ENCODE peak calls at places on chromosomes 1 and 21, in four cellular contexts. Y, W, A and P are unnamed samples.

GRCh38 chr1:194755241-194755953 is 1569.0 kb upstream of the B3GALT2 start:
- DNase-seq in W (no peak), A (no peak), Y (no peak), P (no peak)

GRCh38 chr1:1273152-1273534 is 511 bp downstream of the UBE2J2 start:
- DNase-seq in W (no peak), A (no peak), Y (peak), P (no peak)

GRCh38 chr1:19329188-19329587 is 17.1 kb downstream of the SLC66A1 start:
- DNase-seq in W (no peak), A (no peak), Y (no peak), P (no peak)

GRCh38 chr1:101918277-101918676 is 78.4 kb downstream of the OLFM3 start:
- DNase-seq in W (no peak), A (no peak), Y (no peak), P (no peak)

GRCh38 chr1:27382950-27383627 is at the start of gene CD164L2:
- DNase-seq in Y (peak), A (no peak), W (peak), P (no peak)

GRCh38 chr1:93087532-93087931 is 8.4 kb downstream of the MTF2 start:
- DNase-seq in A (no peak), W (no peak), Y (no peak), P (no peak)

GRCh38 chr1:204463125-204464060 is 31.2 kb downstream of the PIK3C2B start:
- DNase-seq in A (no peak), Y (no peak), W (no peak), P (peak)

GRCh38 chr21:25039461-25040380 is 567.6 kb downstream of the MRPL39 start:
- DNase-seq in A (no peak), Y (no peak), W (no peak), P (no peak)

GRCh38 chr1:70504821-70505193 is 93.7 kb downstream of the CTH start:
- DNase-seq in A (no peak), Y (no peak), W (no peak), P (no peak)

GRCh38 chr21:44547656-44548331 is 3.5 kb downstream of the KRTAP10-2 start:
- DNase-seq in Y (no peak), W (no peak), A (no peak), P (no peak)

GRCh38 chr1:13828454-13829151 is 128.6 kb downstream of the PRDM2 start:
- DNase-seq in W (peak), A (no peak), Y (peak), P (peak)

GRCh38 chr21:39340687-39341086 is 8.2 kb downstream of the HMGN1 start:
- DNase-seq in A (no peak), Y (no peak), W (no peak), P (no peak)

GRCh38 chr1:107198581-107198980 is 57.7 kb downstream of the NTNG1 start:
- DNase-seq in W (no peak), Y (no peak), A (no peak), P (no peak)

GRCh38 chr1:189921613-189922012 is 556.1 kb downstream of the BRINP3 start:
- DNase-seq in A (no peak), W (no peak), Y (no peak), P (no peak)

GRCh38 chr1:32816676-32817158 is 441 bp downstream of the YARS1 start:
- DNase-seq in A (no peak), W (no peak), Y (no peak), P (no peak)

GRCh38 chr1:48222501-48223242 is at the start of gene SLC5A9:
- DNase-seq in W (no peak), Y (no peak), A (no peak), P (no peak)

GRCh38 chr1:200075938-200076546 is 48.5 kb downstream of the NR5A2 start:
- DNase-seq in Y (no peak), A (no peak), W (no peak), P (no peak)

GRCh38 chr21:34284613-34285160 is 79.1 kb upstream of the KCNE2 start:
- DNase-seq in A (no peak), Y (no peak), W (no peak), P (no peak)

GRCh38 chr1:54643736-54644135 is 2.1 kb downstream of the MROH7 start:
- DNase-seq in W (no peak), A (no peak), Y (no peak), P (no peak)

GRCh38 chr1:2320001-2320400 is 71.4 kb downstream of the MORN1 start:
- DNase-seq in Y (no peak), A (no peak), W (no peak), P (peak)

GRCh38 chr21:16891821-16892220 is 621.0 kb upstream of the CXADR start:
- DNase-seq in Y (no peak), W (no peak), A (no peak), P (no peak)

GRCh38 chr1:201692307-201693018 is 136.5 kb upstream of the IPO9 start:
- DNase-seq in W (no peak), A (no peak), Y (no peak), P (no peak)

GRCh38 chr1:197774691-197775281 is 494 bp downstream of the DENND1B start:
- DNase-seq in W (peak), Y (peak), A (peak), P (peak)

GRCh38 chr1:2314297-2314802 is 77.0 kb downstream of the MORN1 start:
- DNase-seq in W (peak), A (no peak), Y (peak), P (peak)

GRCh38 chr21:35585878-35586277 is 474.4 kb downstream of the SETD4 start:
- DNase-seq in W (no peak), A (no peak), Y (no peak), P (no peak)

GRCh38 chr1:205775717-205776056 is 405 bp upstream of the RAB29 start:
- DNase-seq in A (no peak), W (no peak), Y (no peak), P (no peak)

GRCh38 chr1:65165269-65166002 is 17.4 kb downstream of the AK4 start:
- DNase-seq in W (peak), A (peak), Y (no peak), P (peak)

GRCh38 chr1:54582566-54583306 is 34.7 kb downstream of the ACOT11 start:
- DNase-seq in W (no peak), A (no peak), Y (peak), P (peak)